ENCODE peak calls at places on chromosomes 11 and 22, in five cellular contexts. J is NCI-H460; F is myocyte; N is stimulated activated CD4-positive, alpha-beta T cell treated with anti-CD3 and anti-CD28 coated beads, Interleukin-2, amount 100 ng/mL, for 4 hours; P is ovary. G is an unnamed sample.

GRCh38 chr11:65787649-65788622 is 1.1 kb downstream of the OVOL1 start:
- DNase-seq in J (no peak), F (no peak), N (no peak), P (no peak), G (peak)

GRCh38 chr22:20024225-20025087 is 3.5 kb downstream of the TANGO2 start:
- DNase-seq in J (no peak), F (no peak), N (no peak), P (no peak), G (no peak)

GRCh38 chr11:45847908-45848316 is 637 bp downstream of the CRY2 start:
- DNase-seq in J (no peak), F (peak), N (no peak), P (peak), G (peak)

GRCh38 chr11:79119491-79120284 is 321.1 kb downstream of the TENM4 start:
- DNase-seq in J (no peak), F (peak), N (no peak), P (no peak), G (peak)

GRCh38 chr11:96424693-96425092 is 34.9 kb downstream of the JRKL start:
- DNase-seq in J (no peak), F (peak), N (no peak), P (no peak), G (no peak)

GRCh38 chr11:75306529-75306928 is 44.9 kb downstream of the ARRB1 start:
- DNase-seq in J (no peak), F (no peak), N (no peak), P (no peak), G (no peak)

GRCh38 chr11:119236490-119236889 is 30.4 kb downstream of the CBL start:
- DNase-seq in J (no peak), F (no peak), N (no peak), P (no peak), G (no peak)

GRCh38 chr11:29518389-29519174 is 498.2 kb downstream of the KCNA4 start:
- DNase-seq in J (no peak), F (no peak), N (no peak), P (no peak), G (peak)

GRCh38 chr11:111913031-111913861 is 712 bp downstream of the HSPB2 start:
- DNase-seq in J (no peak), F (peak), N (no peak), P (peak), G (no peak)

GRCh38 chr11:122215244-122215992 is 99.4 kb upstream of the BLID start:
- DNase-seq in J (peak), F (peak), N (no peak), P (peak), G (peak)

GRCh38 chr11:18650859-18651557 is 16.9 kb upstream of the SPTY2D1 start:
- DNase-seq in J (peak), F (peak), N (no peak), P (no peak), G (peak)

GRCh38 chr11:19828382-19829108 is 115.9 kb downstream of the NAV2 start:
- DNase-seq in J (no peak), F (no peak), N (no peak), P (no peak), G (no peak)

GRCh38 chr22:46120420-46120737 is 29.9 kb upstream of the PPARA start:
- DNase-seq in J (no peak), F (no peak), N (no peak), P (no peak), G (no peak)

GRCh38 chr22:17035246-17035645 is 27.2 kb upstream of the GAB4 start:
- DNase-seq in J (no peak), F (no peak), N (no peak), P (no peak), G (no peak)

GRCh38 chr11:122128146-122128545 is 12.1 kb upstream of the BLID start:
- DNase-seq in J (no peak), F (no peak), N (no peak), P (no peak), G (no peak)

GRCh38 chr11:74257934-74258553 is 53.4 kb downstream of the P4HA3 start:
- DNase-seq in J (no peak), F (peak), N (no peak), P (peak), G (peak)

GRCh38 chr11:3073029-3073435 is 15.8 kb upstream of the CARS1 start:
- DNase-seq in J (no peak), F (no peak), N (no peak), P (no peak), G (no peak)

GRCh38 chr11:75386912-75387311 is 12.4 kb upstream of the RPS3 start:
- DNase-seq in J (no peak), F (peak), N (no peak), P (no peak), G (no peak)

GRCh38 chr22:42648368-42649260 is 578 bp downstream of the CYB5R3 start:
- DNase-seq in J (no peak), F (peak), N (peak), P (peak), G (peak)

GRCh38 chr22:43446881-43447280 is 35.1 kb downstream of the MPPED1 start:
- DNase-seq in J (no peak), F (no peak), N (no peak), P (no peak), G (peak)

GRCh38 chr22:20174785-20175596 is 24.1 kb upstream of the CCDC188 start:
- DNase-seq in J (no peak), F (peak), N (no peak), P (no peak), G (no peak)